ENCODE peak calls at places on chromosomes 1 and 21, in six cellular contexts. One of them, this sample, is unnamed.

GRCh38 chr21:44779417-44780139 is 22.0 kb downstream of the UBE2G2 start:
- DNase-seq in left ventricle myocardium inferior: no peak
- DNase-seq in kidney epithelial cell: no peak
- DNase-seq in brain microvascular endothelial cell: no peak
- DNase-seq in GM20000: no peak
- DNase-seq in AG04450: no peak
- DNase-seq in this sample: no peak

GRCh38 chr1:181778630-181779285 is 282.8 kb downstream of the ZNF648 start:
- DNase-seq in AG04450: no peak
- DNase-seq in kidney epithelial cell: no peak
- DNase-seq in GM20000: no peak
- DNase-seq in left ventricle myocardium inferior: no peak
- DNase-seq in brain microvascular endothelial cell: no peak
- DNase-seq in this sample: no peak

GRCh38 chr1:45543599-45544417 is 6.8 kb upstream of the AKR1A1 start:
- DNase-seq in left ventricle myocardium inferior: peak; percentile 33
- DNase-seq in AG04450: no peak
- DNase-seq in brain microvascular endothelial cell: no peak
- DNase-seq in kidney epithelial cell: no peak
- DNase-seq in GM20000: peak; percentile 58
- DNase-seq in this sample: peak; percentile 49

GRCh38 chr1:242651817-242652216 is 127.3 kb upstream of the PLD5 start:
- DNase-seq in brain microvascular endothelial cell: no peak
- DNase-seq in AG04450: no peak
- DNase-seq in GM20000: no peak
- DNase-seq in kidney epithelial cell: no peak
- DNase-seq in left ventricle myocardium inferior: no peak
- DNase-seq in this sample: no peak

GRCh38 chr1:239125027-239125426 is 261.3 kb upstream of the CHRM3 start:
- DNase-seq in left ventricle myocardium inferior: no peak
- DNase-seq in GM20000: no peak
- DNase-seq in AG04450: no peak
- DNase-seq in brain microvascular endothelial cell: no peak
- DNase-seq in kidney epithelial cell: no peak
- DNase-seq in this sample: no peak

GRCh38 chr1:8368956-8369639 is 51.2 kb downstream of the SLC45A1 start:
- DNase-seq in kidney epithelial cell: no peak
- DNase-seq in left ventricle myocardium inferior: no peak
- DNase-seq in GM20000: no peak
- DNase-seq in AG04450: no peak
- DNase-seq in brain microvascular endothelial cell: no peak
- DNase-seq in this sample: no peak

GRCh38 chr1:180123463-180123936 is 31.2 kb upstream of the QSOX1 start:
- DNase-seq in kidney epithelial cell: no peak
- DNase-seq in brain microvascular endothelial cell: no peak
- DNase-seq in GM20000: no peak
- DNase-seq in AG04450: no peak
- DNase-seq in left ventricle myocardium inferior: no peak
- DNase-seq in this sample: no peak

GRCh38 chr1:236123563-236123962 is 18.8 kb upstream of the GPR137B start:
- DNase-seq in kidney epithelial cell: no peak
- DNase-seq in brain microvascular endothelial cell: no peak
- DNase-seq in left ventricle myocardium inferior: no peak
- DNase-seq in GM20000: no peak
- DNase-seq in AG04450: no peak
- DNase-seq in this sample: no peak

GRCh38 chr21:15062566-15062965 is 2.2 kb downstream of the NRIP1 start:
- DNase-seq in GM20000: peak; percentile 42
- DNase-seq in brain microvascular endothelial cell: no peak
- DNase-seq in AG04450: no peak
- DNase-seq in left ventricle myocardium inferior: no peak
- DNase-seq in kidney epithelial cell: no peak
- DNase-seq in this sample: peak; percentile 10

GRCh38 chr1:41578712-41579335 is 94.3 kb upstream of the EDN2 start:
- DNase-seq in left ventricle myocardium inferior: no peak
- DNase-seq in brain microvascular endothelial cell: peak; percentile 20
- DNase-seq in kidney epithelial cell: no peak
- DNase-seq in GM20000: no peak
- DNase-seq in AG04450: no peak
- DNase-seq in this sample: no peak
- TF ChIP-seq CTCF in left ventricle myocardium inferior: peak; percentile 56
- TF ChIP-seq CTCF in brain microvascular endothelial cell: peak; percentile 74
- TF ChIP-seq CTCF in kidney epithelial cell: peak; percentile 45
- TF ChIP-seq CTCF in GM20000: no peak
- TF ChIP-seq CTCF in AG04450: peak; percentile 55
- TF ChIP-seq CTCF in this sample: peak; percentile 5

GRCh38 chr1:36864182-36865079 is 169.9 kb downstream of the GRIK3 start:
- DNase-seq in GM20000: peak; percentile 38
- DNase-seq in brain microvascular endothelial cell: no peak
- DNase-seq in left ventricle myocardium inferior: no peak
- DNase-seq in AG04450: no peak
- DNase-seq in kidney epithelial cell: no peak
- DNase-seq in this sample: peak; percentile 49
- TF ChIP-seq CTCF in GM20000: peak; percentile 61
- TF ChIP-seq CTCF in brain microvascular endothelial cell: peak; percentile 1
- TF ChIP-seq CTCF in left ventricle myocardium inferior: peak; percentile 22
- TF ChIP-seq CTCF in AG04450: no peak
- TF ChIP-seq CTCF in kidney epithelial cell: no peak
- TF ChIP-seq CTCF in this sample: no peak

GRCh38 chr1:46708121-46708520 is 10.8 kb downstream of the EFCAB14 start:
- DNase-seq in AG04450: no peak
- DNase-seq in left ventricle myocardium inferior: no peak
- DNase-seq in brain microvascular endothelial cell: no peak
- DNase-seq in GM20000: no peak
- DNase-seq in kidney epithelial cell: no peak
- DNase-seq in this sample: no peak

GRCh38 chr1:46705408-46705807 is 13.5 kb downstream of the EFCAB14 start:
- DNase-seq in GM20000: no peak
- DNase-seq in AG04450: no peak
- DNase-seq in left ventricle myocardium inferior: no peak
- DNase-seq in brain microvascular endothelial cell: no peak
- DNase-seq in kidney epithelial cell: no peak
- DNase-seq in this sample: no peak

GRCh38 chr1:46699670-46700069 is 19.2 kb downstream of the EFCAB14 start:
- DNase-seq in kidney epithelial cell: no peak
- DNase-seq in AG04450: no peak
- DNase-seq in brain microvascular endothelial cell: no peak
- DNase-seq in left ventricle myocardium inferior: no peak
- DNase-seq in GM20000: no peak
- DNase-seq in this sample: no peak

DNA sequence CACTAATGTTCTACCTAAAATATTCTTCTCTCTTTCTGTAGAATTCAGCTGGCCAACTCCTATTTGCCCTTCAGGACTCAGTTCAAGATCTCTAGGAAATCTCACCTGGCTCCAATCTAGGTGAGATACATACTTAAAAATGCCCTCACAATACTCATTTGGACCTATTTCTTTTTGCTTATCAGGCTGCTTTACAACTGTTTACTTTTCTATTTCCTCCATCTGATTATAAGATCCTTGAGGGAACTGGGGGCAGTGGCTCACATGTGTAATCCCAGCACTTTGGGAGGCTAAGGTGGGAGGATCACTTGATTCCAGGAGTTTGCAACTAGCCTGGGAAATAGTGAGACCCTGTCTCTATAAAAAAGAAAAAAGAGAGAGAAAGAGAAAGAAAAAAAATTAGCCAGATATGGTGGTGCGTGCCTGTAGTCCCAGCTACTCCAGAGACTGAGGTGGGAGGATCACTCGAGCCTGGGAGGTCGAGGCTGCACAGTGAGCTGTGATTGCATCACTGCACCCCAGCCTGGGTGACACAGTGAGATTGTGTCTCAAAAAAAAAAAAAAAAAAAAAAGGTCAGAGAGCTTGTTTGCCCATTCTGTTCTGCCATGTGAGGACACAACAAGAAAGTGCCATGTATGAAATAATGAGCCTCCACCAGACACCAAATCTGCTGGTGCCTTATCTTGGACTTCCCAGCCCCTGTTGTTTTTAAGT is 14.8 kb downstream of the EFCAB14 start:
- DNase-seq in kidney epithelial cell: no peak
- DNase-seq in left ventricle myocardium inferior: no peak
- DNase-seq in brain microvascular endothelial cell: no peak
- DNase-seq in GM20000: no peak
- DNase-seq in AG04450: no peak
- DNase-seq in this sample: no peak
- TF ChIP-seq CTCF in kidney epithelial cell: no peak
- TF ChIP-seq CTCF in left ventricle myocardium inferior: no peak
- TF ChIP-seq CTCF in brain microvascular endothelial cell: no peak
- TF ChIP-seq CTCF in GM20000: no peak
- TF ChIP-seq CTCF in AG04450: no peak
- TF ChIP-seq CTCF in this sample: no peak

GRCh38 chr1:179081696-179082307 is at the start of gene TOR3A:
- DNase-seq in AG04450: peak; percentile 57
- DNase-seq in GM20000: peak; percentile 96
- DNase-seq in left ventricle myocardium inferior: peak; percentile 92
- DNase-seq in brain microvascular endothelial cell: peak; percentile 81
- DNase-seq in kidney epithelial cell: peak; percentile 62
- DNase-seq in this sample: peak; percentile 96
- TF ChIP-seq CTCF in AG04450: no peak
- TF ChIP-seq CTCF in GM20000: no peak
- TF ChIP-seq CTCF in left ventricle myocardium inferior: no peak
- TF ChIP-seq CTCF in brain microvascular endothelial cell: no peak
- TF ChIP-seq CTCF in kidney epithelial cell: no peak
- TF ChIP-seq CTCF in this sample: no peak

DNA sequence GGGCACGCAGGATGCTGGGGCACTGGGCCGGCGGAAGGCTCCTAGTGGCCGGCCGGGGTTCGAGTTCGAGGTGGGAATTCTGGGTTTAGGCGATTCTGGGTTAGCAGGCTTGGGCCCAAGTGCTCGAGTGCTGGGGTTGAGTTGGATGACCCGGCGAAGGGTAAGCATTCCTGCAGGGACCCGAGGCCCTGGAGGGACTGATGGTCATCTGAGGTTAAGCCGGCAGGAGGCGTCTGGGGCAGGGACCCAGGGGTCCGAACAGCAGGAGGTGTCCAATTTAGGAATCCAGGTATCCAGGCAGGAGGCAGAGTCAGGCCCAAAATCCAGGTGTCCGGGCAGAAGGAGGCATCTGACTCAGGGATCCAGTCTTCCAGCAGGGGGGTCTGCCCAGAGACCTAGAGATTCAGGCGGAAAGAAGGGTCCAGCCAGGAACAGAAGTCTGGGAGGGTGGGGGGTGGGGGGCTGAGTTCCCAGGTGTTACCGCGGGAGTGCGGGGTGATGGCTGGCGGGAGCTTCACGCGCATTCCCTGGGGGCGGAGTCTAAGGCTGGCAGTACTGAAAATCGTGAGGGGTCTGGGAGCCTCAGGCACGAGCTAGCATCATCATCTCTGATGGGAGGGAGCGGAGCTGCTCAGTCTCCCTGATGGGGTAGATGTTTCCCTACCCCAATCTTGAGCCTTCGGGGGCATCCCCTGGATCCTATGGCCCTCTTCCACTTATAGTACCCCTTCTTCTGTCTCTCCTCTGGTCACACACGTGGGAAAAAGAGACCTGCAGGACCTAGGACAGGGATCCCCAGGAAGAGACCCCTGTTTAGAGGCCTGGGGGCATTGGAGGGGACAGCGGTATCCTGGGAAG is 585 bp downstream of the GPR3 start:
- DNase-seq in brain microvascular endothelial cell: no peak
- DNase-seq in kidney epithelial cell: no peak
- DNase-seq in GM20000: peak; percentile 40
- DNase-seq in left ventricle myocardium inferior: no peak
- DNase-seq in AG04450: no peak
- DNase-seq in this sample: no peak
- TF ChIP-seq CTCF in brain microvascular endothelial cell: peak; percentile 61
- TF ChIP-seq CTCF in kidney epithelial cell: peak; percentile 45
- TF ChIP-seq CTCF in GM20000: no peak
- TF ChIP-seq CTCF in left ventricle myocardium inferior: no peak
- TF ChIP-seq CTCF in AG04450: peak; percentile 43
- TF ChIP-seq CTCF in this sample: peak; percentile 13

DNA sequence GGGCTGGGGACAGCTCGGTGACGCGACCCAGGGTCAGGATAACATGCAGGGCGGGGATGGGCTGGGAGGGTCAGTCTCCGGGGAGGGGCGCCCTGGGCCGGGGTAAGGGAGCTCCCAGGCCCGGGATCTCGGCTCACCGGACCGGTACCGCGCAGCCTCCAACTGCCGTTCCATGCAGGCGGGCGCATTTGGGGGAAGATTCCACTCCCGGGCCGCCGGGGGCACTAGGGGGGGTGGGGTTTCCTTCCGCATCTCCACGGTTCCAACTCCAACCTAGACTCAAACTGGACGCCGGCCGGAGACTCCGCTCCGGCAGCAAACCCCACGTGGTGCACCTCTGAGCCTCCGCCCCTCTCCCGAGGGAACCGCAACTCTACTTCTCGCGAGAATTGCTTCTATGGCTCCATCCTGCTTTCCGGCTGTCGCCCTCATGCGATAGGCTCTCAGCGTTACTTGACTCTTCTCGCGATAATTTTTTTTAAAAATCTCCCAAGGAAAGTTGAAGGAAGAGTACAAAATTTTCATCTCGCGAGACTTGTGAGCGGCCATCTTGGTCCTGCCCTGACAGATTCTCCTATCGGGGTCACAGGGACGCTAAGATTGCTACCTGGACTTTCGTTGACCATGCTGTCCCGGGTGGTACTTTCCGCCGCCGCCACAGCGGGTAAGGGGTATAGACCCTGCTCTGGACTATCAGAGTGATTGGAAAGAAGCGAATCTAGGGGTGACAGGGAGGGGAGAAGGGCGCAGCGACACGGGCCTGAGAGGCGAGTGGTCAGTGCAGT is at the start of the genes ATP5PB and WDR77:
- DNase-seq in AG04450: peak; percentile 98
- DNase-seq in GM20000: peak; percentile 95
- DNase-seq in kidney epithelial cell: peak; percentile 97
- DNase-seq in left ventricle myocardium inferior: peak; percentile 92
- DNase-seq in brain microvascular endothelial cell: peak; percentile 97
- DNase-seq in this sample: peak; percentile 98
- TF ChIP-seq CTCF in AG04450: no peak
- TF ChIP-seq CTCF in GM20000: no peak
- TF ChIP-seq CTCF in kidney epithelial cell: no peak
- TF ChIP-seq CTCF in left ventricle myocardium inferior: no peak
- TF ChIP-seq CTCF in brain microvascular endothelial cell: no peak
- TF ChIP-seq CTCF in this sample: no peak

DNA sequence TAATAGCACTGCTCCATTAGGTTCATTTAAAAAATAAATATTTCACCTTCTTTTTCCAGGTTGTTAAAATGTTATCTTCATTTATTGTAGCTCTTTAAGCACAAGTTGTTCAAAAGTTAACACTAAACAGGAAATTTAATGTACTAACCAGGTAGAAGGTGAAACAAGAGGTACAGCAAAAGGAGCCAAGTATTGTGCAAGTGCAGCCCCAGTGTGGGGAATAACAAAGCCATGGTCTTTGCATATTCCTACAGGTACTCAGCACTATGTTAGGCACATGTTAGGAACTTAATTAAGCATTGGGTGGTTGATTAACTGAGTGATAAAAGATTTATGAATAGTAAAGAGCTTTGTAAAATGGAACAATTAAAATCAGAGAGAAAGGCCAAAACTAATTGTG is 185.9 kb downstream of the SLC44A5 start:
- DNase-seq in kidney epithelial cell: no peak
- DNase-seq in left ventricle myocardium inferior: no peak
- DNase-seq in GM20000: no peak
- DNase-seq in brain microvascular endothelial cell: no peak
- DNase-seq in AG04450: no peak
- DNase-seq in this sample: no peak
- TF ChIP-seq CTCF in kidney epithelial cell: no peak
- TF ChIP-seq CTCF in left ventricle myocardium inferior: no peak
- TF ChIP-seq CTCF in GM20000: no peak
- TF ChIP-seq CTCF in brain microvascular endothelial cell: no peak
- TF ChIP-seq CTCF in AG04450: no peak
- TF ChIP-seq CTCF in this sample: no peak